ENCODE peak calls at places on chromosomes 2 and 18, in seven cellular contexts. One of them, this sample, is unnamed.

GRCh38 chr18:35355140-35355618 is 11.0 kb upstream of the ZNF24 start:
- DNase-seq in CD4-positive, alpha-beta T cell: peak
- DNase-seq in T-helper 1 cell: peak
- DNase-seq in mucosa of gallbladder: peak
- DNase-seq in Peyer's patch: peak
- DNase-seq in amygdala: peak
- DNase-seq in tibial artery: peak
- DNase-seq in this sample: no peak

GRCh38 chr2:46296840-46297545 is at the start of gene EPAS1:
- DNase-seq in tibial artery: peak
- DNase-seq in T-helper 1 cell: peak
- DNase-seq in CD4-positive, alpha-beta T cell: peak
- DNase-seq in Peyer's patch: peak
- DNase-seq in mucosa of gallbladder: peak
- DNase-seq in amygdala: peak
- DNase-seq in this sample: no peak

GRCh38 chr2:127624321-127625145 is 21.4 kb upstream of the GPR17 start:
- DNase-seq in Peyer's patch: no peak
- DNase-seq in T-helper 1 cell: no peak
- DNase-seq in CD4-positive, alpha-beta T cell: no peak
- DNase-seq in amygdala: no peak
- DNase-seq in mucosa of gallbladder: no peak
- DNase-seq in tibial artery: no peak
- DNase-seq in this sample: peak

GRCh38 chr2:202091476-202091875 is 18.4 kb downstream of the KIAA2012 start:
- DNase-seq in Peyer's patch: no peak
- DNase-seq in T-helper 1 cell: no peak
- DNase-seq in mucosa of gallbladder: peak
- DNase-seq in tibial artery: peak
- DNase-seq in amygdala: no peak
- DNase-seq in CD4-positive, alpha-beta T cell: no peak
- DNase-seq in this sample: no peak

GRCh38 chr2:239499989-239500914 is 99.4 kb upstream of the HDAC4 start:
- DNase-seq in amygdala: peak
- DNase-seq in CD4-positive, alpha-beta T cell: no peak
- DNase-seq in T-helper 1 cell: no peak
- DNase-seq in tibial artery: peak
- DNase-seq in Peyer's patch: no peak
- DNase-seq in mucosa of gallbladder: no peak
- DNase-seq in this sample: no peak

GRCh38 chr18:51135795-51136194 is 61.7 kb downstream of the MEX3C start:
- DNase-seq in Peyer's patch: no peak
- DNase-seq in CD4-positive, alpha-beta T cell: no peak
- DNase-seq in T-helper 1 cell: no peak
- DNase-seq in tibial artery: no peak
- DNase-seq in mucosa of gallbladder: no peak
- DNase-seq in amygdala: no peak
- DNase-seq in this sample: no peak

GRCh38 chr2:136048886-136049832 is 63.7 kb upstream of the DARS1 start:
- DNase-seq in mucosa of gallbladder: no peak
- DNase-seq in CD4-positive, alpha-beta T cell: no peak
- DNase-seq in amygdala: no peak
- DNase-seq in tibial artery: no peak
- DNase-seq in T-helper 1 cell: no peak
- DNase-seq in Peyer's patch: no peak
- DNase-seq in this sample: no peak

GRCh38 chr2:150885774-150886386 is 375.8 kb downstream of the RBM43 start:
- DNase-seq in CD4-positive, alpha-beta T cell: no peak
- DNase-seq in T-helper 1 cell: no peak
- DNase-seq in tibial artery: no peak
- DNase-seq in Peyer's patch: no peak
- DNase-seq in amygdala: no peak
- DNase-seq in mucosa of gallbladder: no peak
- DNase-seq in this sample: no peak

GRCh38 chr2:664063-664462 is 13.1 kb downstream of the TMEM18 start:
- DNase-seq in T-helper 1 cell: no peak
- DNase-seq in Peyer's patch: no peak
- DNase-seq in mucosa of gallbladder: no peak
- DNase-seq in tibial artery: no peak
- DNase-seq in CD4-positive, alpha-beta T cell: no peak
- DNase-seq in amygdala: no peak
- DNase-seq in this sample: no peak

GRCh38 chr2:112004246-112004645 is 50.8 kb upstream of the TMEM87B start:
- DNase-seq in CD4-positive, alpha-beta T cell: no peak
- DNase-seq in mucosa of gallbladder: peak
- DNase-seq in amygdala: peak
- DNase-seq in Peyer's patch: no peak
- DNase-seq in tibial artery: peak
- DNase-seq in T-helper 1 cell: no peak
- DNase-seq in this sample: no peak

GRCh38 chr2:64604929-64605550 is 48.7 kb downstream of the SERTAD2 start:
- DNase-seq in tibial artery: no peak
- DNase-seq in amygdala: no peak
- DNase-seq in Peyer's patch: no peak
- DNase-seq in T-helper 1 cell: no peak
- DNase-seq in CD4-positive, alpha-beta T cell: no peak
- DNase-seq in mucosa of gallbladder: no peak
- DNase-seq in this sample: no peak

GRCh38 chr2:127829845-127830246 is 18.9 kb upstream of the WDR33 start:
- DNase-seq in tibial artery: no peak
- DNase-seq in Peyer's patch: no peak
- DNase-seq in amygdala: no peak
- DNase-seq in T-helper 1 cell: peak
- DNase-seq in CD4-positive, alpha-beta T cell: peak
- DNase-seq in mucosa of gallbladder: peak
- DNase-seq in this sample: no peak

GRCh38 chr2:204018717-204019116 is 82.2 kb downstream of the ICOS start:
- DNase-seq in CD4-positive, alpha-beta T cell: no peak
- DNase-seq in amygdala: no peak
- DNase-seq in Peyer's patch: no peak
- DNase-seq in tibial artery: no peak
- DNase-seq in T-helper 1 cell: no peak
- DNase-seq in mucosa of gallbladder: no peak
- DNase-seq in this sample: no peak

GRCh38 chr2:217431577-217432269 is 571.1 kb downstream of the TNS1 start:
- DNase-seq in mucosa of gallbladder: no peak
- DNase-seq in amygdala: no peak
- DNase-seq in tibial artery: no peak
- DNase-seq in Peyer's patch: no peak
- DNase-seq in CD4-positive, alpha-beta T cell: no peak
- DNase-seq in T-helper 1 cell: no peak
- DNase-seq in this sample: no peak

GRCh38 chr18:6341303-6341702 is 73.4 kb downstream of the L3MBTL4 start:
- DNase-seq in T-helper 1 cell: no peak
- DNase-seq in Peyer's patch: no peak
- DNase-seq in tibial artery: no peak
- DNase-seq in amygdala: no peak
- DNase-seq in mucosa of gallbladder: no peak
- DNase-seq in CD4-positive, alpha-beta T cell: no peak
- DNase-seq in this sample: no peak

GRCh38 chr2:188378551-188378950 is 86.9 kb downstream of the GULP1 start:
- DNase-seq in CD4-positive, alpha-beta T cell: no peak
- DNase-seq in mucosa of gallbladder: no peak
- DNase-seq in T-helper 1 cell: no peak
- DNase-seq in Peyer's patch: no peak
- DNase-seq in tibial artery: no peak
- DNase-seq in amygdala: no peak
- DNase-seq in this sample: no peak

This sample was measured in chondrocyte.